ENCODE peak calls at places on chromosomes 11 and 22, in six cellular contexts. K is endothelial cell; U is GM12865; V is AG04449; H is MM.1S; L is activated CD8-positive, alpha-beta T cell treated with anti-CD3 and anti-CD28 coated beads for 36 hours. F is an unnamed sample.
A peak's percentile ranks its signal among the peaks of the same experiment; 100 is the strongest.

GRCh38 chr22:43826142-43827093 is 14.3 kb upstream of the EFCAB6 start:
- DNase-seq in H (peak; percentile 22), K (no peak), U (peak; percentile 20), L (no peak), V (peak; percentile 33), F (peak; percentile 78)

GRCh38 chr22:28442951-28443876 is 236.4 kb downstream of the TTC28 start:
- DNase-seq in L (peak; percentile 39), U (no peak), K (peak; percentile 54), V (no peak), H (no peak), F (no peak)

GRCh38 chr22:30868663-30869385 is 99.8 kb downstream of the MORC2 start:
- DNase-seq in V (no peak), U (no peak), H (no peak), K (no peak), L (no peak), F (no peak)

GRCh38 chr11:69397732-69398131 is 83.7 kb upstream of the LINC01488 start:
- DNase-seq in L (no peak), K (no peak), U (no peak), V (no peak), H (no peak), F (no peak)

GRCh38 chr22:37493979-37494378 is 7.8 kb upstream of the MFNG start:
- DNase-seq in K (no peak), U (no peak), V (no peak), L (no peak), H (no peak), F (no peak)

GRCh38 chr11:99773646-99774045 is 752.9 kb downstream of the CNTN5 start:
- DNase-seq in V (no peak), U (no peak), L (no peak), H (no peak), K (no peak), F (no peak)

GRCh38 chr22:43007519-43008102 is 7.3 kb downstream of the PACSIN2 start:
- DNase-seq in U (no peak), H (no peak), K (no peak), V (no peak), L (peak; percentile 50), F (no peak)

GRCh38 chr11:120929090-120929489 is 94.8 kb upstream of the TBCEL start:
- DNase-seq in K (no peak), U (no peak), L (no peak), H (no peak), V (peak; percentile 3), F (no peak)

GRCh38 chr11:86919557-86920210 is 35.5 kb downstream of the FZD4 start:
- DNase-seq in H (peak; percentile 83), V (no peak), L (peak; percentile 3), U (peak; percentile 45), K (peak; percentile 34), F (no peak)

GRCh38 chr11:91489989-91490388 is 734.6 kb upstream of the FAT3 start:
- DNase-seq in H (no peak), V (no peak), K (no peak), U (no peak), L (no peak), F (no peak)

GRCh38 chr11:71246559-71246958 is 5.8 kb downstream of the SHANK2 start:
- DNase-seq in V (no peak), L (no peak), H (no peak), U (no peak), K (no peak), F (no peak)

GRCh38 chr22:50700387-50701075 is 27.9 kb downstream of the SHANK3 start:
- DNase-seq in V (no peak), L (no peak), U (no peak), H (no peak), K (no peak), F (no peak)

GRCh38 chr11:13465909-13466371 is 2.9 kb upstream of the BTBD10 start:
- DNase-seq in H (peak; percentile 34), V (peak; percentile 4), U (peak; percentile 33), L (no peak), K (no peak), F (no peak)

GRCh38 chr11:122157540-122158173 is 41.6 kb upstream of the BLID start:
- DNase-seq in U (no peak), K (no peak), L (no peak), H (no peak), V (no peak), F (no peak)

GRCh38 chr11:17720796-17721171 is 1.4 kb downstream of the MYOD1 start:
- DNase-seq in L (no peak), V (no peak), H (no peak), U (no peak), K (no peak), F (no peak)

GRCh38 chr11:1917523-1918435 is 1.7 kb upstream of the TNNT3 start:
- DNase-seq in H (no peak), V (no peak), L (no peak), K (no peak), U (peak; percentile 33), F (no peak)
- TF ChIP-seq CTCF in H (peak; percentile 46), V (peak; percentile 16), L (peak; percentile 59), K (peak; percentile 75), U (peak; percentile 58), F (peak; percentile 43)

GRCh38 chr22:35051034-35051535 is 14.9 kb upstream of the ISX start:
- DNase-seq in L (no peak), V (no peak), U (no peak), K (no peak), H (no peak), F (no peak)
- TF ChIP-seq CTCF in L (no peak), V (no peak), U (no peak), K (no peak), H (no peak), F (no peak)

DNA sequence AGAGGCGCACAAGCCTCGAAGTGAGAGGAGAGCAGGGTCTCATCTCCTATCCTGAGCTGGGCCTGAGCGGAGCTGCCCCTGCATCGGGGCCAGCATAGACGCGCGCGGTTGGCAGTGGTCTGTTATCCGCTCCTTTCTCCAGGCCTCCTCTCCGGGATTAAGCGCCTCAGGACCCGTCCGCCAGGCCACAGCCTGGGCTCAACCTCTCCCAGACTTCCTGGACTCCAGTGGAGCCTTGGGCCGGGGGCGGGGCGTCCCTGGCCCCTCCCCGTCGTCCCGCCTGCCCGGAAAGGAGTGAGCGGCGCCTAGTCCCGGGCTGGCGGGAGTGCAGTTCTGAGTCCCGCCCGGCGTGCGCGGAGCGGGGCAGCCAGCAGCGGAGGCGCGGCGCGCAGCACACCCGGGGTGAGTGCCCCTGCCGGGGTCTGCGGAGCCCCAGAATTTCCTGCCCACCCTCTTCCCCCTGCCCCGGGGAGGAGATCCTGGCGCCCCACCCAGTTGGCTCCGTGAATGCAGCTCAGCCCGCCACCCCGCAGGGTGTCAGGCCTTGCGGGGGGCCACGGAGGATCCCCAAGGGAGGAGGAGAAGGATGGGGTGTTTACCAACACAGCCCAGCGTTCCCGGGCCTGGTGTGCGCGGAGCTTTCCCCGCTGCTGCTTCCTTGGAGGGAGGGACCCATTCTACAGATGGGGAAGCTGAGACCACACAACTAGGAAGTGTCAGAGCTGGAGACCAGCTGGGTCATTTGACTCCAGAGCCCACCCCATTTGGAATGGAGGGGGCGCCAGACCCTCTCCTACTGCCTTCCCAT is at the start of gene TCIRG1:
- DNase-seq in K (peak; percentile 72), H (peak; percentile 82), L (peak; percentile 68), U (peak; percentile 84), V (no peak), F (no peak)
- TF ChIP-seq CTCF in K (no peak), H (no peak), L (no peak), U (no peak), V (no peak), F (no peak)

GRCh38 chr22:34055525-34056200 is 135.4 kb upstream of the LARGE1 start:
- DNase-seq in V (no peak), K (no peak), L (peak; percentile 8), H (peak; percentile 56), U (peak; percentile 63), F (no peak)
- TF ChIP-seq CTCF in V (no peak), K (no peak), L (no peak), H (peak; percentile 47), U (peak; percentile 45), F (no peak)

DNA sequence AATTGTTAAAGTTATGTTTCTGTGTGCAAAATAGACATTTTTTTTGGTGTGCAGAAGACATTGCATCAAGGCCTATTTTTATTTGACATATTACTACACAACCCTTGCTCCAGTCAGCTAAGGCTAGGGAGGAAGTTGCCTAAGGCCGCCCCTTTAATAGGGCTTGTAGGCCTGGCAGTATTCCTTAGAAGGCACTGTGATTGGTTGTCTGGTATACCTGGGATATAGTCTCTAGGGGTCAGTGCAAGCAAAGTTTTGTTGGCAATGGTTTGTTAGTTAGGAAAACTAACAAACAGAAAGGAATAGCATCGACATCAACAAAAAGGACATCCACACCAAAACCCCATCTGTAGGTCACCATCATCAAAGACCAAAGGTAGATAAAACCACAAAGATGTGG is 16.9 kb downstream of the CCDC15 start:
- DNase-seq in H (peak; percentile 32), L (no peak), K (no peak), U (no peak), V (no peak), F (no peak)
- TF ChIP-seq CTCF in H (peak; percentile 29), L (no peak), K (no peak), U (no peak), V (no peak), F (no peak)

DNA sequence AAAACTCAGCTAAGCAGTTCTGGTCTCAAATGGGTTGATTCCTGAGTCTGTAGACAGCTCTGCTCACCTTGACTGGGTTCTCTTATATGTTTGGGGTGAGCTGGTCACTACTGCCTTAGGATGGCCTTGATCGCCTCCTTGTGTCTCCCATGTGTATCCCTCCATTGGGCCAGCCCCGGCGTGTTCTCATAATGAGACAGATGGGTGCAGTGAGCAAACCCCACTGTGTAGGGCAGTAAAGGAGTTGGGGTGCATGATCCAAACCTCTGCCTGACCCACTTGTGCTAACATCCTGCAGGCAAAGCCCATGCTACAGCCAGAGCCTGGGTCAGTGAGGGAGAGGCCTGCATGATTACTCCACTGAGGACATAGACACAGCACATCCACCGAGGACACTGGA is 657.6 kb downstream of the BRD1 start:
- DNase-seq in K (no peak), L (no peak), H (no peak), V (no peak), U (no peak), F (no peak)
- TF ChIP-seq CTCF in K (no peak), L (no peak), H (no peak), V (no peak), U (no peak), F (no peak)

DNA sequence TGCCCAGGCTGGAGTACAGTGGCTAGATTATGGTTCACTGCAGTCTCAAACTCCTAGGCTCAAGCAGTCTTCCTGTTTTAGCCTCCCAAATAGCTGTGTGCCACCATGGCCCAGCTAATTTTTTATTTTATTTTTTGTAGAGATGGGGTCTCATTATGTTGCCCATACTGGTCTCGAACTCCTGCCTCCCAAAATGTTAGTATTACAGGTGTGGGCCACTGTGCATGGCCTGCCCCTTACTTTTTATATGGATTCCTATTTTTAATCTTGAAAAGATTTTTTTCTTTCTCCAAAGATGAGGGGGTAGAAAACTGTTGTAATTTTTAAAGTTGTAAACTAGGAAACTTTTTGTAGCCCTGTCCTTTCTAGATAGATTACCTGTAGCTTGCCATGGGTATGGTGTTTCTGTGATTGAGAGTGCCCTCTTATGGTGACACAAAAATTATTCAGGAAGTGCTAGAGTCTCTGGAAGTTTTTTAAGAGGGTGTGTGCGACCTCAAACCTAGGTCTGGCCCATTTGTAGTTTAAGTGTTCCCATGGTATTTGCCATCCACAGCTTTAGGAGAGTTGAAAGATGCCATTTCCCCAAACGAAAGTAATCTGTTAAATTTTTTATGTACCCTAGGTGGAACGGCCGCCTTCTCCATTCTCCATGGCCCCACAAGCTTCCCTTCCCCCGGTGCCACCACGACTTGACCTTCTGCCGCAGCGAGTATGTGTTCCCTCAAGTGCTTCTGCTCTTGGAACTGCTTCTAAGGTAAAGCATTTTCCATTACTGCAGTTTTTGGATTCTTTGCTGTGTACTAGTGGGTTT is 32.4 kb downstream of the MCAM start:
- DNase-seq in H (peak; percentile 72), K (no peak), L (no peak), U (peak; percentile 67), V (no peak), F (no peak)
- TF ChIP-seq CTCF in H (peak; percentile 60), K (no peak), L (no peak), U (peak; percentile 39), V (peak; percentile 31), F (peak; percentile 66)